ENCODE peak calls at places on chromosome X, in five cellular contexts. One of them, this sample, is unnamed.

GRCh38 chrX:134542485-134542884 is 82.5 kb downstream of the HPRT1 start:
- DNase-seq in HFFc6: peak
- DNase-seq in AG09319: no peak
- DNase-seq in GM20000: no peak
- DNase-seq in endothelial cell: no peak
- DNase-seq in this sample: peak

GRCh38 chrX:51876441-51876840 is 17.0 kb upstream of the MAGED1 start:
- DNase-seq in AG09319: no peak
- DNase-seq in GM20000: no peak
- DNase-seq in endothelial cell: no peak
- DNase-seq in HFFc6: peak
- DNase-seq in this sample: peak

GRCh38 chrX:153439977-153440376 is 5.9 kb downstream of the TREX2 start:
- DNase-seq in AG09319: no peak
- DNase-seq in GM20000: no peak
- DNase-seq in HFFc6: no peak
- DNase-seq in endothelial cell: no peak
- DNase-seq in this sample: no peak

GRCh38 chrX:68929332-68930150 is 100.7 kb downstream of the EFNB1 start:
- DNase-seq in HFFc6: peak
- DNase-seq in GM20000: no peak
- DNase-seq in endothelial cell: no peak
- DNase-seq in AG09319: no peak
- DNase-seq in this sample: peak

GRCh38 chrX:81489987-81490386 is 288.1 kb downstream of the SH3BGRL start:
- DNase-seq in GM20000: no peak
- DNase-seq in endothelial cell: no peak
- DNase-seq in HFFc6: no peak
- DNase-seq in AG09319: no peak
- DNase-seq in this sample: no peak

GRCh38 chrX:100980608-100981497 is 11.3 kb downstream of the ARL13A start:
- DNase-seq in GM20000: no peak
- DNase-seq in HFFc6: peak
- DNase-seq in AG09319: no peak
- DNase-seq in endothelial cell: no peak
- DNase-seq in this sample: peak

GRCh38 chrX:11100281-11101035 is 10.7 kb upstream of the HCCS start:
- DNase-seq in endothelial cell: no peak
- DNase-seq in HFFc6: peak
- DNase-seq in GM20000: no peak
- DNase-seq in AG09319: peak
- DNase-seq in this sample: peak

GRCh38 chrX:136658151-136658550 is 10.2 kb downstream of the CD40LG start:
- DNase-seq in endothelial cell: no peak
- DNase-seq in AG09319: no peak
- DNase-seq in HFFc6: no peak
- DNase-seq in GM20000: no peak
- DNase-seq in this sample: no peak

GRCh38 chrX:138928737-138929459 is 217.4 kb upstream of the FGF13 start:
- DNase-seq in AG09319: no peak
- DNase-seq in endothelial cell: no peak
- DNase-seq in GM20000: no peak
- DNase-seq in HFFc6: no peak
- DNase-seq in this sample: no peak

GRCh38 chrX:70066646-70067045 is 4.4 kb downstream of the OTUD6A start:
- DNase-seq in HFFc6: no peak
- DNase-seq in GM20000: no peak
- DNase-seq in endothelial cell: no peak
- DNase-seq in AG09319: no peak
- DNase-seq in this sample: no peak

GRCh38 chrX:104189862-104190261 is 23.6 kb downstream of the FAM199X start:
- DNase-seq in AG09319: no peak
- DNase-seq in GM20000: no peak
- DNase-seq in HFFc6: no peak
- DNase-seq in endothelial cell: no peak
- DNase-seq in this sample: no peak

GRCh38 chrX:19791562-19791961 is 95.8 kb downstream of the SH3KBP1 start:
- DNase-seq in endothelial cell: no peak
- DNase-seq in GM20000: no peak
- DNase-seq in AG09319: peak
- DNase-seq in HFFc6: no peak
- DNase-seq in this sample: peak

GRCh38 chrX:14899607-14900006 is 26.4 kb downstream of the MOSPD2 start:
- DNase-seq in GM20000: peak
- DNase-seq in endothelial cell: no peak
- DNase-seq in HFFc6: peak
- DNase-seq in AG09319: no peak
- DNase-seq in this sample: peak

GRCh38 chrX:16087081-16087480 is 36.3 kb upstream of the GRPR start:
- DNase-seq in HFFc6: no peak
- DNase-seq in GM20000: no peak
- DNase-seq in endothelial cell: no peak
- DNase-seq in AG09319: no peak
- DNase-seq in this sample: no peak

GRCh38 chrX:105191878-105192277 is 28.6 kb downstream of the TEX13A start:
- DNase-seq in GM20000: no peak
- DNase-seq in AG09319: no peak
- DNase-seq in HFFc6: no peak
- DNase-seq in endothelial cell: peak
- DNase-seq in this sample: peak

GRCh38 chrX:153065389-153065788 is 6.9 kb upstream of the PNMA6A start:
- DNase-seq in GM20000: no peak
- DNase-seq in HFFc6: no peak
- DNase-seq in endothelial cell: no peak
- DNase-seq in AG09319: no peak
- DNase-seq in this sample: no peak

GRCh38 chrX:15749642-15750610 is 11.9 kb downstream of the CA5B start:
- DNase-seq in GM20000: peak
- DNase-seq in endothelial cell: no peak
- DNase-seq in HFFc6: peak
- DNase-seq in AG09319: no peak
- DNase-seq in this sample: no peak

GRCh38 chrX:69503835-69504625 is at the start of gene NALF2:
- DNase-seq in AG09319: no peak
- DNase-seq in endothelial cell: peak
- DNase-seq in HFFc6: no peak
- DNase-seq in GM20000: peak
- DNase-seq in this sample: peak

GRCh38 chrX:134388161-134389109 is 71.5 kb upstream of the HPRT1 start:
- DNase-seq in HFFc6: no peak
- DNase-seq in GM20000: peak
- DNase-seq in endothelial cell: no peak
- DNase-seq in AG09319: no peak
- DNase-seq in this sample: no peak

GRCh38 chrX:28586891-28587635 is at the start of gene IL1RAPL1:
- DNase-seq in HFFc6: peak
- DNase-seq in endothelial cell: no peak
- DNase-seq in AG09319: no peak
- DNase-seq in GM20000: peak
- DNase-seq in this sample: peak

GRCh38 chrX:149255860-149256259 is 249.2 kb downstream of the IDS start:
- DNase-seq in endothelial cell: no peak
- DNase-seq in GM20000: no peak
- DNase-seq in HFFc6: no peak
- DNase-seq in AG09319: no peak
- DNase-seq in this sample: no peak

GRCh38 chrX:16144420-16144819 is 21.1 kb downstream of the GRPR start:
- DNase-seq in GM20000: no peak
- DNase-seq in AG09319: no peak
- DNase-seq in endothelial cell: no peak
- DNase-seq in HFFc6: no peak
- DNase-seq in this sample: no peak

GRCh38 chrX:144265641-144266040 is 381.8 kb downstream of the UBE2NL start:
- DNase-seq in HFFc6: no peak
- DNase-seq in endothelial cell: no peak
- DNase-seq in AG09319: no peak
- DNase-seq in GM20000: no peak
- DNase-seq in this sample: no peak

GRCh38 chrX:123580871-123581270 is 152.0 kb downstream of the THOC2 start:
- DNase-seq in HFFc6: no peak
- DNase-seq in GM20000: no peak
- DNase-seq in AG09319: no peak
- DNase-seq in endothelial cell: no peak
- DNase-seq in this sample: no peak

GRCh38 chrX:154822029-154822428 is 12.4 kb downstream of the SMIM9 start:
- DNase-seq in AG09319: no peak
- DNase-seq in HFFc6: no peak
- DNase-seq in endothelial cell: no peak
- DNase-seq in GM20000: no peak
- DNase-seq in this sample: no peak

GRCh38 chrX:154827194-154827593 is 7.3 kb downstream of the SMIM9 start:
- DNase-seq in HFFc6: no peak
- DNase-seq in AG09319: no peak
- DNase-seq in endothelial cell: no peak
- DNase-seq in GM20000: no peak
- DNase-seq in this sample: no peak

GRCh38 chrX:154827624-154828408 is 6.6 kb downstream of the SMIM9 start:
- DNase-seq in AG09319: no peak
- DNase-seq in GM20000: peak
- DNase-seq in HFFc6: no peak
- DNase-seq in endothelial cell: no peak
- DNase-seq in this sample: no peak

GRCh38 chrX:154821523-154821922 is 12.9 kb downstream of the SMIM9 start:
- DNase-seq in GM20000: no peak
- DNase-seq in endothelial cell: no peak
- DNase-seq in HFFc6: no peak
- DNase-seq in AG09319: no peak
- DNase-seq in this sample: no peak

GRCh38 chrX:154824638-154825037 is 9.8 kb downstream of the SMIM9 start:
- DNase-seq in AG09319: no peak
- DNase-seq in GM20000: no peak
- DNase-seq in HFFc6: no peak
- DNase-seq in endothelial cell: no peak
- DNase-seq in this sample: no peak
- TF ChIP-seq CTCF in AG09319: no peak
- TF ChIP-seq CTCF in GM20000: no peak
- TF ChIP-seq CTCF in HFFc6: no peak
- TF ChIP-seq CTCF in endothelial cell: no peak
- TF ChIP-seq CTCF in this sample: no peak

GRCh38 chrX:47570794-47571193 is 9.8 kb downstream of the ARAF start:
- DNase-seq in AG09319: no peak
- DNase-seq in GM20000: no peak
- DNase-seq in HFFc6: no peak
- DNase-seq in endothelial cell: no peak
- DNase-seq in this sample: no peak

GRCh38 chrX:47566841-47567240 is 5.8 kb downstream of the ARAF start:
- DNase-seq in HFFc6: no peak
- DNase-seq in AG09319: no peak
- DNase-seq in GM20000: peak
- DNase-seq in endothelial cell: no peak
- DNase-seq in this sample: no peak

GRCh38 chrX:47571215-47571614 is 10.2 kb downstream of the ARAF start:
- DNase-seq in HFFc6: no peak
- DNase-seq in AG09319: no peak
- DNase-seq in GM20000: no peak
- DNase-seq in endothelial cell: no peak
- DNase-seq in this sample: no peak

GRCh38 chrX:47571896-47572295 is 10.3 kb upstream of the TIMP1 start:
- DNase-seq in AG09319: no peak
- DNase-seq in HFFc6: no peak
- DNase-seq in endothelial cell: no peak
- DNase-seq in GM20000: no peak
- DNase-seq in this sample: no peak

GRCh38 chrX:47568656-47569295 is 7.8 kb downstream of the ARAF start:
- DNase-seq in HFFc6: no peak
- DNase-seq in GM20000: no peak
- DNase-seq in endothelial cell: no peak
- DNase-seq in AG09319: no peak
- DNase-seq in this sample: no peak
- TF ChIP-seq CTCF in HFFc6: peak
- TF ChIP-seq CTCF in GM20000: peak
- TF ChIP-seq CTCF in endothelial cell: peak
- TF ChIP-seq CTCF in AG09319: peak
- TF ChIP-seq CTCF in this sample: peak

GRCh38 chrX:107483976-107484726 is 34.7 kb downstream of the FRMPD3 start:
- DNase-seq in HFFc6: no peak
- DNase-seq in endothelial cell: no peak
- DNase-seq in AG09319: no peak
- DNase-seq in GM20000: no peak
- DNase-seq in this sample: peak

GRCh38 chrX:107482046-107482445 is 32.6 kb downstream of the FRMPD3 start:
- DNase-seq in endothelial cell: no peak
- DNase-seq in AG09319: no peak
- DNase-seq in HFFc6: no peak
- DNase-seq in GM20000: no peak
- DNase-seq in this sample: no peak

GRCh38 chrX:107480272-107480671 is 30.8 kb downstream of the FRMPD3 start:
- DNase-seq in AG09319: no peak
- DNase-seq in GM20000: no peak
- DNase-seq in endothelial cell: no peak
- DNase-seq in HFFc6: no peak
- DNase-seq in this sample: no peak

DNA sequence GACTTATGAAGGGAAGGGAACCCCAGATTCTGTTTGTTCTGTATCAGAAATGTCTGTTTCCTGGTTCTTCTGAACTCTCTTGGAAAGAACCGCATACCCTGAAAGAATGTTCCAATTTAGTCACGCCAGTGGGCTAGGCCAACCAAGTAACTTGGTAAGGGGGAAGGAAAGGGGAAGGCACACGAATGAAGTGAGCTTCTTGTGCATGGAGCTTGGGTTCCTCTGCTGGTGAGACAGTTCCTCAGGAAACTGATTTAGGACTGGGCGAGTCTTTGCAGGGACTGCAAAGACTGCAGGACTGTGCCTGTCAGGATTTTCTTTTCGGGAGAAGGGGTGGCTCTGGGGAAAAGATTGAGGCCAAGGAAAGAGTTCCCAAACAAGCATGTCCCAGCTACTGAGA is 35.6 kb downstream of the FRMPD3 start:
- DNase-seq in HFFc6: no peak
- DNase-seq in AG09319: no peak
- DNase-seq in endothelial cell: no peak
- DNase-seq in GM20000: no peak
- DNase-seq in this sample: peak
- TF ChIP-seq CTCF in HFFc6: no peak
- TF ChIP-seq CTCF in AG09319: no peak
- TF ChIP-seq CTCF in endothelial cell: no peak
- TF ChIP-seq CTCF in GM20000: no peak
- TF ChIP-seq CTCF in this sample: no peak

GRCh38 chrX:1321689-1322088 is 14.9 kb upstream of the IL3RA start:
- DNase-seq in AG09319: no peak
- DNase-seq in endothelial cell: no peak
- DNase-seq in HFFc6: no peak
- DNase-seq in GM20000: no peak
- DNase-seq in this sample: no peak

GRCh38 chrX:1325515-1326116 is 11.0 kb upstream of the IL3RA start:
- DNase-seq in AG09319: no peak
- DNase-seq in GM20000: no peak
- DNase-seq in HFFc6: no peak
- DNase-seq in endothelial cell: no peak
- DNase-seq in this sample: no peak

GRCh38 chrX:1322393-1322792 is 14.2 kb upstream of the IL3RA start:
- DNase-seq in endothelial cell: no peak
- DNase-seq in GM20000: no peak
- DNase-seq in AG09319: no peak
- DNase-seq in HFFc6: peak
- DNase-seq in this sample: no peak

GRCh38 chrX:1327651-1328304 is 8.8 kb upstream of the IL3RA start:
- DNase-seq in AG09319: no peak
- DNase-seq in GM20000: peak
- DNase-seq in endothelial cell: no peak
- DNase-seq in HFFc6: no peak
- DNase-seq in this sample: no peak

GRCh38 chrX:1323315-1323714 is 13.3 kb upstream of the IL3RA start:
- DNase-seq in AG09319: no peak
- DNase-seq in HFFc6: peak
- DNase-seq in GM20000: peak
- DNase-seq in endothelial cell: peak
- DNase-seq in this sample: no peak
- TF ChIP-seq CTCF in AG09319: peak
- TF ChIP-seq CTCF in HFFc6: peak
- TF ChIP-seq CTCF in GM20000: peak
- TF ChIP-seq CTCF in endothelial cell: no peak
- TF ChIP-seq CTCF in this sample: peak

This sample was measured in astrocyte of the spinal cord.